ENCODE peak calls at places on chromosomes 5 and 9, in eight cellular contexts. One of them, this sample, is unnamed.

GRCh38 chr5:66643383-66643782 is 47.2 kb downstream of the MAST4 start:
- DNase-seq in choroid plexus epithelial cell: no peak
- DNase-seq in uterus: no peak
- DNase-seq in astrocyte of the spinal cord: no peak
- DNase-seq in CD8-positive, alpha-beta T cell: no peak
- DNase-seq in lower leg skin: no peak
- DNase-seq in foreskin fibroblast: no peak
- DNase-seq in transverse colon: no peak
- DNase-seq in this sample: no peak

GRCh38 chr5:136033848-136034247 is 5.1 kb downstream of the TGFBI start:
- DNase-seq in choroid plexus epithelial cell: peak
- DNase-seq in uterus: no peak
- DNase-seq in astrocyte of the spinal cord: no peak
- DNase-seq in CD8-positive, alpha-beta T cell: no peak
- DNase-seq in lower leg skin: peak
- DNase-seq in foreskin fibroblast: peak
- DNase-seq in transverse colon: no peak
- DNase-seq in this sample: no peak

GRCh38 chr5:180209137-180209581 is at the start of gene RASGEF1C:
- DNase-seq in choroid plexus epithelial cell: peak
- DNase-seq in uterus: no peak
- DNase-seq in astrocyte of the spinal cord: peak
- DNase-seq in CD8-positive, alpha-beta T cell: peak
- DNase-seq in lower leg skin: peak
- DNase-seq in foreskin fibroblast: peak
- DNase-seq in transverse colon: peak
- DNase-seq in this sample: peak

GRCh38 chr5:174731214-174732039 is 7.0 kb downstream of the MSX2 start:
- DNase-seq in choroid plexus epithelial cell: no peak
- DNase-seq in uterus: no peak
- DNase-seq in astrocyte of the spinal cord: no peak
- DNase-seq in CD8-positive, alpha-beta T cell: no peak
- DNase-seq in lower leg skin: no peak
- DNase-seq in foreskin fibroblast: no peak
- DNase-seq in transverse colon: no peak
- DNase-seq in this sample: no peak

GRCh38 chr9:129549684-129550083 is 71.2 kb downstream of the C9orf50 start:
- DNase-seq in choroid plexus epithelial cell: peak
- DNase-seq in uterus: peak
- DNase-seq in astrocyte of the spinal cord: peak
- DNase-seq in CD8-positive, alpha-beta T cell: no peak
- DNase-seq in lower leg skin: no peak
- DNase-seq in foreskin fibroblast: peak
- DNase-seq in transverse colon: peak
- DNase-seq in this sample: no peak

GRCh38 chr5:148974638-148975330 is 88.1 kb downstream of the SH3TC2 start:
- DNase-seq in choroid plexus epithelial cell: no peak
- DNase-seq in uterus: no peak
- DNase-seq in astrocyte of the spinal cord: no peak
- DNase-seq in CD8-positive, alpha-beta T cell: no peak
- DNase-seq in lower leg skin: no peak
- DNase-seq in foreskin fibroblast: no peak
- DNase-seq in transverse colon: no peak
- DNase-seq in this sample: no peak

GRCh38 chr5:121325930-121326329 is 525.8 kb upstream of the FTMT start:
- DNase-seq in choroid plexus epithelial cell: no peak
- DNase-seq in uterus: no peak
- DNase-seq in astrocyte of the spinal cord: peak
- DNase-seq in CD8-positive, alpha-beta T cell: no peak
- DNase-seq in lower leg skin: no peak
- DNase-seq in foreskin fibroblast: peak
- DNase-seq in transverse colon: no peak
- DNase-seq in this sample: peak

GRCh38 chr5:122063836-122064235 is 14.2 kb downstream of the LOX start:
- DNase-seq in choroid plexus epithelial cell: peak
- DNase-seq in uterus: no peak
- DNase-seq in astrocyte of the spinal cord: peak
- DNase-seq in CD8-positive, alpha-beta T cell: no peak
- DNase-seq in lower leg skin: no peak
- DNase-seq in foreskin fibroblast: peak
- DNase-seq in transverse colon: no peak
- DNase-seq in this sample: no peak

GRCh38 chr9:106350777-106351176 is 512.2 kb upstream of the ZNF462 start:
- DNase-seq in choroid plexus epithelial cell: no peak
- DNase-seq in uterus: no peak
- DNase-seq in astrocyte of the spinal cord: no peak
- DNase-seq in CD8-positive, alpha-beta T cell: no peak
- DNase-seq in lower leg skin: no peak
- DNase-seq in foreskin fibroblast: no peak
- DNase-seq in transverse colon: no peak
- DNase-seq in this sample: no peak

GRCh38 chr9:27548055-27548741 is 18.6 kb upstream of the MOB3B start:
- DNase-seq in choroid plexus epithelial cell: peak
- DNase-seq in uterus: no peak
- DNase-seq in astrocyte of the spinal cord: peak
- DNase-seq in CD8-positive, alpha-beta T cell: no peak
- DNase-seq in lower leg skin: no peak
- DNase-seq in foreskin fibroblast: peak
- DNase-seq in transverse colon: no peak
- DNase-seq in this sample: no peak

GRCh38 chr5:114434396-114435219 is 72.7 kb downstream of the KCNN2 start:
- DNase-seq in choroid plexus epithelial cell: no peak
- DNase-seq in uterus: no peak
- DNase-seq in astrocyte of the spinal cord: no peak
- DNase-seq in CD8-positive, alpha-beta T cell: no peak
- DNase-seq in lower leg skin: no peak
- DNase-seq in foreskin fibroblast: no peak
- DNase-seq in transverse colon: no peak
- DNase-seq in this sample: no peak

GRCh38 chr5:14582797-14583137 is 1.2 kb downstream of the OTULINL start:
- DNase-seq in choroid plexus epithelial cell: no peak
- DNase-seq in uterus: no peak
- DNase-seq in astrocyte of the spinal cord: no peak
- DNase-seq in CD8-positive, alpha-beta T cell: no peak
- DNase-seq in lower leg skin: no peak
- DNase-seq in foreskin fibroblast: peak
- DNase-seq in transverse colon: no peak
- DNase-seq in this sample: no peak
- H3K4me3 ChIP-seq in choroid plexus epithelial cell: no peak
- H3K4me3 ChIP-seq in uterus: peak
- H3K4me3 ChIP-seq in astrocyte of the spinal cord: no peak
- H3K4me3 ChIP-seq in CD8-positive, alpha-beta T cell: peak
- H3K4me3 ChIP-seq in lower leg skin: no peak
- H3K4me3 ChIP-seq in foreskin fibroblast: peak
- H3K4me3 ChIP-seq in transverse colon: peak
- H3K4me3 ChIP-seq in this sample: no peak

DNA sequence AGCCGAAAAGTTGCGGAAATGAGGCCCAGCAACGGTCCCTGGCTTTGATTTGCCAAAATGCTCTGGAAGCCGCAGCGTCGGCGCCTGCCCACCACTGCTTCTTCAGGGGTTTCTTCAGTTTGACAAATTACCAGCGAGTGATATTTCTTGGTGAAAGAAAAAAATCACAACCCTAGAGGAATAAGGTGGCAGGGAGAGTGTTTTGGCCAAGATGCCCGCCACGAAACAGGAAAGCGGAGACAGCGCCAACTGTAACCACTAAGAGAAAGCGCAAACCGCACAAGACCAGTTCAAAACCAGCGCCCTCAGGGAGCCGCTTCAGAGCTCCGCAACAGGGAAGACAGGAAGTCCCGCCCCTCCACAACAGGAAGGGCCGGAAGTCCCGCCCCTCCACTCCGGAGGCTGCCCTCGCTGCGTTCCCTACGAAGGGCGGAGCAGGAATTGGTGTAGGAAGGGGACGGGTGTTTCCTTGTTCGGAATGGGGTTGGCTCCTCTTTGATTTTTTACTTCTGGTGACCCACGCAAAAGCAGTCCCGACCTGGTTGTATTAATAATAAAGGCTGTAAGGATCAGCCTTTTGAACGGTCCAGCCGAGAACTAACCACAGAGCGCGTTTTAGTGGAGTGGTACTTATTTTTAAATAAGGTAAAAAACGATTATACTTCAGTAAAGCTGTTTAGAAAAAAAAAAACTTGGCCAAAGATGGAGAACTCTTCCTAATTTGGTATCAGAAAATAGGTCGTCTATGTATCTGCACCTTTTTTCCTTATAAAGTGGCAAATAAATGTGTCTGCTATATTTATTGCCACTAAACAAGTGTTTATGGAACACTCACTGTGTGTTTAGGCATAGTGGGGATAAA is at the start of gene C5orf34:
- DNase-seq in choroid plexus epithelial cell: peak
- DNase-seq in uterus: peak
- DNase-seq in astrocyte of the spinal cord: peak
- DNase-seq in CD8-positive, alpha-beta T cell: peak
- DNase-seq in lower leg skin: peak
- DNase-seq in foreskin fibroblast: peak
- DNase-seq in transverse colon: peak
- DNase-seq in this sample: peak
- TF ChIP-seq CTCF in choroid plexus epithelial cell: no peak
- TF ChIP-seq CTCF in uterus: no peak
- TF ChIP-seq CTCF in astrocyte of the spinal cord: no peak
- TF ChIP-seq CTCF in CD8-positive, alpha-beta T cell: no peak
- TF ChIP-seq CTCF in lower leg skin: no peak
- TF ChIP-seq CTCF in foreskin fibroblast: no peak
- TF ChIP-seq CTCF in transverse colon: no peak
- TF ChIP-seq CTCF in this sample: no peak

DNA sequence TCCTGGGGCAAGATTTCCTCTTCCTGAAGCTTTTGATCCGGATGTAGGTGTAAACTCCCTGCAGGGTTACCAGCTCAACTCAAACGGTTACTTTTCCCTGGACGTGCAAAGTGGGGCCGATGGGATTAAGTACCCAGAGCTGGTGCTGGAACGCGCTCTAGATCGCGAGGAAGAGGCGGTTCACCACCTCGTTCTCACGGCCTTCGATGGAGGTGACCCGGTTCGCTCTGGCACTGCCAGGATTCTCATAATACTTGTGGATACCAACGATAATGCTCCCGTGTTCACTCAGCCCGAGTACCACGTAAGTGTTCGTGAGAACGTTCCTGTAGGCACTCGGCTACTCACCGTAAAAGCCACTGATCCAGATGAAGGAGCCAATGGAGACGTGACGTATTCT is 820 bp downstream of the PCDHGA4 start:
- DNase-seq in choroid plexus epithelial cell: no peak
- DNase-seq in uterus: no peak
- DNase-seq in astrocyte of the spinal cord: no peak
- DNase-seq in CD8-positive, alpha-beta T cell: no peak
- DNase-seq in lower leg skin: no peak
- DNase-seq in foreskin fibroblast: no peak
- DNase-seq in transverse colon: no peak
- DNase-seq in this sample: no peak
- H3K4me3 ChIP-seq in choroid plexus epithelial cell: no peak
- H3K4me3 ChIP-seq in uterus: no peak
- H3K4me3 ChIP-seq in astrocyte of the spinal cord: peak
- H3K4me3 ChIP-seq in CD8-positive, alpha-beta T cell: no peak
- H3K4me3 ChIP-seq in lower leg skin: no peak
- H3K4me3 ChIP-seq in foreskin fibroblast: peak
- H3K4me3 ChIP-seq in transverse colon: no peak
- H3K4me3 ChIP-seq in this sample: no peak

GRCh38 chr5:60929024-60929423 is 15.8 kb downstream of the ERCC8 start:
- DNase-seq in choroid plexus epithelial cell: peak
- DNase-seq in uterus: no peak
- DNase-seq in astrocyte of the spinal cord: peak
- DNase-seq in CD8-positive, alpha-beta T cell: no peak
- DNase-seq in lower leg skin: no peak
- DNase-seq in foreskin fibroblast: peak
- DNase-seq in transverse colon: no peak
- DNase-seq in this sample: no peak
- TF ChIP-seq CTCF in choroid plexus epithelial cell: peak
- TF ChIP-seq CTCF in uterus: no peak
- TF ChIP-seq CTCF in astrocyte of the spinal cord: no peak
- TF ChIP-seq CTCF in CD8-positive, alpha-beta T cell: no peak
- TF ChIP-seq CTCF in lower leg skin: no peak
- TF ChIP-seq CTCF in foreskin fibroblast: peak
- TF ChIP-seq CTCF in transverse colon: no peak
- TF ChIP-seq CTCF in this sample: no peak

This sample was measured in astrocyte of the cerebellum.